ENCODE peak calls at places on chromosomes 12 and 14, in four cellular contexts. One of them, this sample, is unnamed.
A peak's percentile ranks its signal among the peaks of the same experiment; 100 is the strongest.

GRCh38 chr12:6167327-6168280 is 32.6 kb upstream of the CD9 start:
- DNase-seq in adrenal gland: peak; percentile 89
- DNase-seq in coronary artery: peak; percentile 93
- DNase-seq in transverse colon: peak; percentile 45
- DNase-seq in this sample: peak; percentile 89

GRCh38 chr12:101924647-101925046 is 47.3 kb downstream of the DRAM1 start:
- DNase-seq in transverse colon: no peak
- DNase-seq in adrenal gland: no peak
- DNase-seq in coronary artery: no peak
- DNase-seq in this sample: peak; percentile 44

GRCh38 chr12:90652280-90652679 is 302.7 kb downstream of the CCER1 start:
- DNase-seq in coronary artery: no peak
- DNase-seq in transverse colon: no peak
- DNase-seq in adrenal gland: no peak
- DNase-seq in this sample: no peak

GRCh38 chr14:78316711-78317110 is 146.5 kb downstream of the NRXN3 start:
- DNase-seq in coronary artery: no peak
- DNase-seq in transverse colon: no peak
- DNase-seq in adrenal gland: no peak
- DNase-seq in this sample: no peak

GRCh38 chr12:49974231-49974675 is 1.5 kb downstream of the AQP6 start:
- DNase-seq in coronary artery: no peak
- DNase-seq in transverse colon: peak; percentile 65
- DNase-seq in adrenal gland: peak; percentile 90
- DNase-seq in this sample: peak; percentile 64

GRCh38 chr12:24955853-24956252 is 7.0 kb upstream of the BCAT1 start:
- DNase-seq in coronary artery: no peak
- DNase-seq in transverse colon: no peak
- DNase-seq in adrenal gland: no peak
- DNase-seq in this sample: no peak

GRCh38 chr14:101217972-101218371 is 314.4 kb upstream of the RTL1 start:
- DNase-seq in adrenal gland: peak; percentile 31
- DNase-seq in coronary artery: peak; percentile 33
- DNase-seq in transverse colon: no peak
- DNase-seq in this sample: no peak

GRCh38 chr14:50944647-50945413 is 547 bp upstream of the PYGL start:
- DNase-seq in transverse colon: peak; percentile 63
- DNase-seq in coronary artery: peak; percentile 78
- DNase-seq in adrenal gland: peak; percentile 75
- DNase-seq in this sample: peak; percentile 51

GRCh38 chr12:128914908-128915563 is 61.8 kb downstream of the GLT1D1 start:
- DNase-seq in adrenal gland: no peak
- DNase-seq in transverse colon: no peak
- DNase-seq in coronary artery: no peak
- DNase-seq in this sample: no peak

GRCh38 chr12:90816353-90817089 is 138.5 kb downstream of the CCER1 start:
- DNase-seq in coronary artery: no peak
- DNase-seq in adrenal gland: no peak
- DNase-seq in transverse colon: no peak
- DNase-seq in this sample: no peak

GRCh38 chr12:57803317-57803893 is 15.1 kb downstream of the AVIL start:
- DNase-seq in adrenal gland: peak; percentile 75
- DNase-seq in transverse colon: peak; percentile 32
- DNase-seq in coronary artery: no peak
- DNase-seq in this sample: peak; percentile 56

GRCh38 chr12:13011098-13011497 is 11.0 kb upstream of the HEBP1 start:
- DNase-seq in adrenal gland: no peak
- DNase-seq in transverse colon: no peak
- DNase-seq in coronary artery: no peak
- DNase-seq in this sample: no peak

GRCh38 chr14:95519699-95520098 is 3.2 kb upstream of the SYNE3 start:
- DNase-seq in adrenal gland: peak; percentile 94
- DNase-seq in transverse colon: peak; percentile 71
- DNase-seq in coronary artery: peak; percentile 89
- DNase-seq in this sample: peak; percentile 92

GRCh38 chr14:104777808-104778249 is 17.7 kb downstream of the AKT1 start:
- DNase-seq in transverse colon: no peak
- DNase-seq in coronary artery: no peak
- DNase-seq in adrenal gland: no peak
- DNase-seq in this sample: no peak

DNA sequence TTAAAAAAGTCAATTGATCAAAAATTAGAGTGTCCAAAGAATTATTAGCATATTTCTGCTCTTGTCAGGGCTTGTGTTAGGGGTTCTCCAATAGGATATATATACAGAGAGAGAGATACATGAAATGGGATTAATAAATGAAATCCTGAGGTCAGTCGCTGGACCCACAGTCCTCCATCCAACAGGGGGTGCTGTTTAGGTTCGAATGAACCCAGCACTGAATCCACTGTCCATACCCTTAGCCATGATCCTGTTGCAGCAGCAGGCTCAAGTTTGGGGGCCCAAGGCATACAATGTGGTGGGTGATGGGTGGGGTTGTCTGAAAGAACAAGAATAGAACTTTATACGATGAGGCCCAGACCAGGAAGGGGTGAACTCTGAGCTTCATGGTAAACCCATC is 780 bp upstream of the MYO1H start:
- DNase-seq in coronary artery: no peak
- DNase-seq in transverse colon: no peak
- DNase-seq in adrenal gland: no peak
- DNase-seq in this sample: no peak
- TF ChIP-seq CTCF in coronary artery: no peak
- TF ChIP-seq CTCF in transverse colon: no peak
- TF ChIP-seq CTCF in adrenal gland: no peak
- TF ChIP-seq CTCF in this sample: no peak

GRCh38 chr12:126727656-126728055 is 1539.3 kb upstream of the TMEM132C start:
- DNase-seq in adrenal gland: no peak
- DNase-seq in transverse colon: no peak
- DNase-seq in coronary artery: no peak
- DNase-seq in this sample: no peak
- H3K4me3 ChIP-seq in adrenal gland: no peak overlapping the region
- H3K4me3 ChIP-seq in transverse colon: no peak overlapping the region
- H3K4me3 ChIP-seq in coronary artery: no peak overlapping the region
- H3K4me3 ChIP-seq in this sample: no peak overlapping the region

DNA sequence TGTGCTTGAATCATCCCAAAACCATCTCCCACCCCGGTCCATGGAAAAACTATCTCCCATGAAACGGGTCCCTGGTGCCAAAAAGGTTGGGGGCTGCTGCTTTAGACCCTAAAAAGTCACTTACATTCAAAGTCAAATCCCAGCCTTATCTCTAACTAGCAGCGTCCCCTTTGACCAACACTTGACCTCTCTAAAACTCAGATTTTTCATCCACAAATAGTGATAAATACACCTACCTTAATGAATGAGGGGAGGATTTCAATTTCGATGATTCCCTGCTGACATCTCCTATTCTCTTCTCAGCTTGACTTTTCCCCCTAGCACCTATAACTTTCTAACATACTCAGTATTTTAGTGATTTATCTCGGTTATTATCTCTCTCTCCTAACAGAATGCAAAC is 137.3 kb downstream of the BTG1 start:
- DNase-seq in adrenal gland: no peak
- DNase-seq in transverse colon: no peak
- DNase-seq in coronary artery: no peak
- DNase-seq in this sample: no peak
- TF ChIP-seq CTCF in adrenal gland: no peak
- TF ChIP-seq CTCF in transverse colon: no peak
- TF ChIP-seq CTCF in coronary artery: no peak
- TF ChIP-seq CTCF in this sample: no peak

GRCh38 chr14:22483863-22484593 is 105.0 kb downstream of the DAD1 start:
- DNase-seq in coronary artery: no peak
- DNase-seq in transverse colon: no peak
- DNase-seq in adrenal gland: no peak
- DNase-seq in this sample: no peak

GRCh38 chr14:22482782-22483553 is 106.1 kb downstream of the DAD1 start:
- DNase-seq in coronary artery: no peak
- DNase-seq in transverse colon: no peak
- DNase-seq in adrenal gland: no peak
- DNase-seq in this sample: no peak

GRCh38 chr14:22481546-22481945 is 107.5 kb downstream of the DAD1 start:
- DNase-seq in transverse colon: no peak
- DNase-seq in adrenal gland: no peak
- DNase-seq in coronary artery: no peak
- DNase-seq in this sample: no peak

GRCh38 chr14:22479781-22480464 is 109.1 kb downstream of the DAD1 start:
- DNase-seq in adrenal gland: no peak
- DNase-seq in transverse colon: no peak
- DNase-seq in coronary artery: no peak
- DNase-seq in this sample: peak; percentile 19

DNA sequence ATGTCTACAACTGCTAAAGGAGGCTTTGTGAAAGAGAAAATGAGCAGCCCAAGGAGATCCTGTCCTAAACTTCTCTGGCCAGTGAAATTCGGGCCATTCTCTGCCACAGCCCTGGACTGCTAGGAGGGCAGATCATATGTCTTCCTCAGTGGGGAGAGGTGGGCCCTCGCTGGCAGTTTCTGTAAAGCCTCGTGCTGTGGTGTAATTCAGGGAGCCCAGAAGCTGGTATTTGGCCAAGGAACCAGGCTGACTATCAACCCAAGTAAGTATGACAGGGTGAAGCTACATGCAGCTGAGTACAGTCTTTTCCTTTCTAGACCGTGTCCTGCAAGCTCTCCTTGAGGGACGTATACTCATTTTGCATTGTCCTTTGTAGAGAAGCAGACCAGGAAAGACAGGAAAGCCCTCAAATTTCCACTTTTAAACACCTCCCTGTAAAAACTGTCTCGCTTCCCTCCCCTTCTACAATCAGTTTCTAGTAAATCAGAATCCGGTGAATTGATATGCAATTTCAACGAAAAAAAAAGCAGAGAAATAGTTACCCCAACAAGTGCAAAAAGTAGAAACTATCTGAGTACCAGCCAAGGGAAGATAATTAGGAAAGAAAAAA is 106.8 kb downstream of the DAD1 start:
- DNase-seq in coronary artery: no peak
- DNase-seq in transverse colon: no peak
- DNase-seq in adrenal gland: no peak
- DNase-seq in this sample: no peak
- H3K4me3 ChIP-seq in coronary artery: no peak overlapping the region
- H3K4me3 ChIP-seq in transverse colon: no peak overlapping the region
- H3K4me3 ChIP-seq in adrenal gland: no peak overlapping the region
- H3K4me3 ChIP-seq in this sample: no peak overlapping the region

DNA sequence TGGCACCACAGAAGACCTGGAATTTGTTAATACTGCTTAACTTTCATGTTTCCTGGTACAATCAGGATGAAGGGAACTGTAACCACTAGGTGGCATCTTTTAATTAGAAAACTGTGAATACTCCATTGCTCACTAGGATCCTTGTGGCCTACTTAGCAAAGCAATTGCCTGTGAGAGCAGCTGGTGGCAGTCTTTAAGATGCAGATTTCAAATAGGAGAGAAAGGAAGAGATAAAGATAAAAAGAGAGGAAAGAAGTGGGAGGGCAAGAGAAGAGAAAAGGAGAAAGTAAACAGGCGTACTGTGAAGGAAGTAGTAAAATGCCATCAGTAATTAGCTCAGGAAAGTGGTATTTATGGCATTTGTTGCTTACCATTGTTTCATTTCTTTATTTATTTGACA is 114.5 kb downstream of the RAD51B start:
- DNase-seq in transverse colon: peak; percentile 18
- DNase-seq in adrenal gland: no peak
- DNase-seq in coronary artery: no peak
- DNase-seq in this sample: peak; percentile 85
- TF ChIP-seq CTCF in transverse colon: peak; percentile 68
- TF ChIP-seq CTCF in adrenal gland: peak; percentile 73
- TF ChIP-seq CTCF in coronary artery: peak; percentile 14
- TF ChIP-seq CTCF in this sample: peak; percentile 79

GRCh38 chr14:85532981-85533820 is 3.3 kb downstream of the FLRT2 start:
- DNase-seq in transverse colon: no peak
- DNase-seq in coronary artery: no peak
- DNase-seq in adrenal gland: peak; percentile 63
- DNase-seq in this sample: peak; percentile 87

GRCh38 chr14:85534914-85535313 is 5.0 kb downstream of the FLRT2 start:
- DNase-seq in adrenal gland: no peak
- DNase-seq in transverse colon: no peak
- DNase-seq in coronary artery: no peak
- DNase-seq in this sample: no peak

GRCh38 chr14:85535316-85535715 is 5.4 kb downstream of the FLRT2 start:
- DNase-seq in coronary artery: no peak
- DNase-seq in transverse colon: no peak
- DNase-seq in adrenal gland: no peak
- DNase-seq in this sample: no peak

GRCh38 chr14:85533821-85534271 is 3.9 kb downstream of the FLRT2 start:
- DNase-seq in adrenal gland: no peak
- DNase-seq in transverse colon: no peak
- DNase-seq in coronary artery: no peak
- DNase-seq in this sample: no peak

DNA sequence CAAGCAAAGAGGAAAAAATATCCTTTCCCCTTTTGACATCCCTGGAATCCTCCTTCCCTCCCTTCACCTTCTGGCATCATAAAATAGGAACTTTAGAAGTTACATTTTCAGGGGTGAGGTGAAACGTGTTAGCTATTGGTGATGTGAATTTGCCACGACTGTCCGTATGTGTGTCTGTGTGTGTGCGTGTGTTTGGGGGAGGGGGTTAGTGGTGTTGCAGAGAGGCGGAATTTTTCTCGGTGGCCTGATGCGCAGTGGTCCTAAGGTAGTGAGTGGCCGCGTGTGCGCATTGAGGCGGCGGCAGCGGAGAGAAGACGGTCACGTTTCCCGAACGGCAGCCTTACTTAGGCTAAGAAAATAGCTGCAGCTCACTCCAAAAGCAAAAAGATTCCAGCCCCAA is 4.5 kb downstream of the FLRT2 start:
- DNase-seq in coronary artery: no peak
- DNase-seq in adrenal gland: no peak
- DNase-seq in transverse colon: no peak
- DNase-seq in this sample: no peak
- H3K4me3 ChIP-seq in coronary artery: peak overlapping the region; percentile 76
- H3K4me3 ChIP-seq in adrenal gland: no peak overlapping the region
- H3K4me3 ChIP-seq in transverse colon: peak overlapping the region; percentile 53
- H3K4me3 ChIP-seq in this sample: peak overlapping the region; percentile 94

DNA sequence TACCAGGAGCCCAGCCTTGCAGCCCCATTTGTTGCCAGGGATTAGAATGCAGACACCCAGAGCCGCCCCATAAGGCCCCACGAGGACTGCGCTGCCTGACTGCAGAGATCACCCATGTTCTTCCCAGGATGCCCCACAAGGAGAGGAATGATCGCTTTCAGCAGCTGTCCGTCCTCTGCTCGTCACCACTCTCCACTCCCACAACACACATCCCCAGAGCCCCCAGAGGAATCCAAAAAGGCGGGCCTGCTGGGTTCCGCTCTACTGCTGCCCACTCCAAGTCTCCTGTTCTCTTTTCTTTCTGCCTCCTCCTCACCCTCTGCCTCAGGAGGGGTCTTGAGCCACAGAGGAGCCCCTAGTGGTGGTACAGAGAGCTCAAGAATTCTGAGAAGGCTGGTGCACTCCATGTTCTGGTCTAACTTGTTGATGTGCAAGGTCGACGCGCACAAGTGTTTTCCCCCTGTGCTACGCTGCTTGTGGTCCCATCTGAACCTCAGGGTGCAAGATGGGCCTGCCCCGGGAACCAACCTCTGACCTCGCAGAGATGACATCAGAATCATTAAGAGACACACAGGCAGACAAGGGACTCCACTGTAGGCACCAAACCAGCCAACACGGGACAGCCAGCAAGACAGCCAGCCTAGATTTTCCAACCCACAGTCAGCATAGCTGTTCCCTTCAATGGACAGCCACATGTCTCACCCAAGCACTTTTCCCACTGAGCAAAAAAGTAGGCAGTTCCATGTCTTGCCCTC is 30.0 kb downstream of the PXN start:
- DNase-seq in coronary artery: peak; percentile 75
- DNase-seq in adrenal gland: no peak
- DNase-seq in transverse colon: no peak
- DNase-seq in this sample: no peak
- TF ChIP-seq CTCF in coronary artery: no peak
- TF ChIP-seq CTCF in adrenal gland: no peak
- TF ChIP-seq CTCF in transverse colon: no peak
- TF ChIP-seq CTCF in this sample: peak; percentile 44